ENCODE peak calls at places on chromosomes 16 and 17, in nine cellular contexts. S is retinal pigment epithelial cell; V is RCC 7860; G is SHP77; U is stromal cell of bone marrow; A is ureter; X is activated CD8-positive, alpha-beta memory T cell treated with anti-CD3 and anti-CD28 coated beads for 24 hours; P is HFF-Myc; I is fibroblast of the conjunctiva. Z is an unnamed sample.

GRCh38 chr16:69706256-69706974 is 19.9 kb downstream of the NQO1 start:
- DNase-seq in V (no peak), G (no peak), S (no peak), A (no peak), U (no peak), X (no peak), P (no peak), I (no peak), Z (no peak)

GRCh38 chr16:74852500-74852875 is 77.9 kb upstream of the FA2H start:
- DNase-seq in X (no peak), S (no peak), U (no peak), G (no peak), V (no peak), A (no peak), I (no peak), P (no peak), Z (no peak)

GRCh38 chr17:37051839-37052238 is 103.1 kb downstream of the AATF start:
- DNase-seq in P (no peak), I (no peak), S (no peak), X (no peak), U (no peak), A (no peak), G (no peak), V (no peak), Z (no peak)

GRCh38 chr17:81550830-81551457 is 1.2 kb downstream of the FAAP100 start:
- DNase-seq in A (no peak), U (no peak), G (no peak), V (no peak), P (no peak), X (no peak), S (no peak), I (no peak), Z (no peak)

GRCh38 chr16:49459953-49460735 is 86.5 kb downstream of the C16orf78 start:
- DNase-seq in V (no peak), P (no peak), G (no peak), S (no peak), X (peak), A (peak), I (no peak), U (no peak), Z (no peak)

GRCh38 chr16:6374816-6375215 is 957.8 kb upstream of the RBFOX1 start:
- DNase-seq in I (no peak), V (no peak), S (no peak), X (no peak), P (no peak), U (no peak), G (no peak), A (no peak), Z (no peak)

GRCh38 chr16:87003414-87003755 is 313.8 kb downstream of the C16orf95 start:
- DNase-seq in U (no peak), V (no peak), X (no peak), P (no peak), A (no peak), G (no peak), S (no peak), I (no peak), Z (no peak)

GRCh38 chr17:72430611-72431432 is 310.0 kb downstream of the SOX9 start:
- DNase-seq in V (no peak), U (no peak), I (no peak), G (no peak), A (no peak), P (no peak), S (no peak), X (no peak), Z (no peak)

GRCh38 chr17:10512856-10513255 is 5.5 kb downstream of the MYH1 start:
- DNase-seq in A (no peak), P (no peak), G (no peak), I (no peak), X (no peak), U (no peak), S (no peak), V (no peak), Z (no peak)

GRCh38 chr17:69607162-69607834 is 192.8 kb downstream of the MAP2K6 start:
- DNase-seq in P (peak), X (no peak), G (peak), S (peak), A (peak), U (peak), V (peak), I (peak), Z (peak)

GRCh38 chr17:8222380-8222629 is 11.9 kb upstream of the AURKB start:
- DNase-seq in G (no peak), I (no peak), S (no peak), V (no peak), U (no peak), P (no peak), X (no peak), A (no peak), Z (no peak)

GRCh38 chr17:10042589-10043244 is 137.6 kb upstream of the RCVRN start:
- DNase-seq in I (no peak), P (no peak), G (no peak), S (no peak), V (no peak), A (no peak), U (no peak), X (no peak), Z (no peak)